ENCODE peak calls at places on chromosomes 16 and 17, in ten cellular contexts. L is GM12865, Y is astrocyte of the spinal cord, H is mammary epithelial cell, O is fibroblast of villous mesenchyme, N is psoas muscle, Q is A549, C is AG10803, S is cardiac fibroblast, B is heart right ventricle. P is an unnamed sample.

GRCh38 chr17:27856676-27857429 is 36.3 kb downstream of the LYRM9 start:
- DNase-seq in L (no peak), Y (no peak), H (no peak), O (no peak), N (no peak), Q (no peak), C (no peak), S (no peak), B (no peak), P (no peak)

GRCh38 chr16:27847030-27847550 is 216.4 kb downstream of the GSG1L start:
- DNase-seq in L (no peak), Y (peak; percentile 30), H (peak; percentile 37), O (peak; percentile 24), N (no peak), Q (no peak), C (peak; percentile 17), S (no peak), B (no peak), P (no peak)

GRCh38 chr16:21645261-21645721 is 7.1 kb downstream of the IGSF6 start:
- DNase-seq in L (peak; percentile 77), Y (peak; percentile 38), H (no peak), O (peak; percentile 80), N (no peak), Q (no peak), C (peak; percentile 25), S (peak; percentile 59), B (no peak), P (peak; percentile 55)

GRCh38 chr16:1048442-1049112 is 24.0 kb upstream of the SSTR5 start:
- DNase-seq in L (no peak), Y (no peak), H (no peak), O (peak; percentile 24), N (peak; percentile 88), Q (peak; percentile 68), C (peak; percentile 21), S (peak; percentile 55), B (peak; percentile 80), P (no peak)

GRCh38 chr16:87464691-87465300 is 28.0 kb downstream of the ZCCHC14 start:
- DNase-seq in L (peak; percentile 17), Y (peak; percentile 91), H (no peak), O (peak; percentile 99), N (peak; percentile 77), Q (no peak), C (peak; percentile 91), S (peak; percentile 92), B (peak; percentile 60), P (peak; percentile 95)

GRCh38 chr17:64146418-64147109 is 16.6 kb upstream of the ERN1 start:
- DNase-seq in L (peak; percentile 71), Y (peak; percentile 71), H (peak; percentile 80), O (peak; percentile 75), N (peak; percentile 85), Q (peak; percentile 66), C (peak; percentile 74), S (peak; percentile 73), B (peak; percentile 60), P (peak; percentile 80)

GRCh38 chr16:88072571-88073001 is 121.4 kb downstream of the BANP start:
- DNase-seq in L (no peak), Y (no peak), H (no peak), O (no peak), N (peak; percentile 32), Q (no peak), C (no peak), S (no peak), B (no peak), P (no peak)

GRCh38 chr17:61398721-61399130 is 917 bp upstream of the TBX2 start:
- DNase-seq in L (no peak), Y (no peak), H (no peak), O (no peak), N (no peak), Q (no peak), C (no peak), S (peak; percentile 44), B (no peak), P (no peak)

GRCh38 chr17:51118330-51119195 is 2.1 kb downstream of the SPAG9 start:
- DNase-seq in L (peak; percentile 17), Y (no peak), H (no peak), O (no peak), N (peak; percentile 82), Q (peak; percentile 45), C (no peak), S (no peak), B (no peak), P (no peak)

GRCh38 chr16:67663151-67663876 is 2.6 kb downstream of the PARD6A start:
- DNase-seq in L (no peak), Y (no peak), H (no peak), O (no peak), N (peak; percentile 58), Q (peak; percentile 31), C (no peak), S (no peak), B (peak; percentile 18), P (no peak)

GRCh38 chr16:6827272-6827671 is 505.4 kb upstream of the RBFOX1 start:
- DNase-seq in L (no peak), Y (no peak), H (no peak), O (no peak), N (no peak), Q (no peak), C (no peak), S (no peak), B (no peak), P (no peak)

GRCh38 chr17:36183811-36184765 is 7.7 kb upstream of the TBC1D3B start:
- DNase-seq in L (no peak), Y (no peak), H (no peak), O (no peak), N (no peak), Q (no peak), C (no peak), S (no peak), B (no peak), P (no peak)

GRCh38 chr17:1905190-1905919 is 75.5 kb downstream of the RPA1 start:
- DNase-seq in L (no peak), Y (no peak), H (no peak), O (no peak), N (no peak), Q (no peak), C (no peak), S (no peak), B (no peak), P (no peak)

GRCh38 chr16:17470002-17470870 is 524 bp downstream of the XYLT1 start:
- DNase-seq in L (no peak), Y (no peak), H (peak; percentile 4), O (no peak), N (peak; percentile 62), Q (no peak), C (no peak), S (peak; percentile 2), B (no peak), P (peak; percentile 60)
- H3K4me3 ChIP-seq in L (peak overlapping the region; percentile 67), Y (peak overlapping the region; percentile 78), H (peak overlapping the region; percentile 65), O (peak overlapping the region; percentile 71), N (peak overlapping the region; percentile 67), Q (peak overlapping the region; percentile 62), C (peak overlapping the region; percentile 86), S (peak overlapping the region; percentile 53), B (peak overlapping the region; percentile 60), P (peak overlapping the region; percentile 69)

DNA sequence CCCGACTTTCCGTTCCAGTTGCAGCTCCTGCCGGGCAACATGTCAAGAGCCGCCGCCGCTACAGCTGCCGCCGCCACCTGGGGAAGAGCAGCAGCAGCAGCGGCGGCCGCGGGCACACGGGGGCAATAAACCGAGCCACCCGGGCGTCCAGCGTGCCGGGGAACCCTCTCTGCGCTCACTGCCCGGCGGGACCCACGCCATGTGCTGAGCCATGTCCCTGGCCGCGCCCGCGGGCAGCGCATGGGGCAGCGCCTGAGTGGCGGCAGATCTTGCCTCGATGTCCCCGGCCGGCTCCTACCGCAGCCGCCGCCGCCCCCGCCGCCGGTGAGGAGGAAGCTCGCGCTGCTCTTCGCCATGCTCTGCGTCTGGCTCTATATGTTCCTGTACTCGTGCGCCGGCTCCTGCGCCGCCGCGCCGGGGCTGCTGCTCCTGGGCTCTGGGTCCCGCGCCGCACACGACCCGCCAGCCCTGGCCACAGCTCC is 439 bp downstream of the HS3ST3B1 start:
- DNase-seq in L (no peak), Y (peak; percentile 35), H (no peak), O (no peak), N (no peak), Q (no peak), C (no peak), S (no peak), B (no peak), P (no peak)
- TF ChIP-seq CTCF in L (no peak), Y (no peak), H (no peak), O (peak; percentile 15), N (no peak), Q (peak; percentile 15), C (no peak), S (no peak), B (no peak), P (no peak)

GRCh38 chr17:6184508-6184907 is 114.3 kb downstream of the WSCD1 start:
- DNase-seq in L (no peak), Y (no peak), H (no peak), O (no peak), N (no peak), Q (no peak), C (no peak), S (no peak), B (no peak), P (no peak)

GRCh38 chr17:6191405-6192095 is 121.4 kb downstream of the WSCD1 start:
- DNase-seq in L (no peak), Y (no peak), H (no peak), O (no peak), N (no peak), Q (no peak), C (no peak), S (no peak), B (no peak), P (no peak)

GRCh38 chr17:6186998-6187397 is 116.8 kb downstream of the WSCD1 start:
- DNase-seq in L (no peak), Y (no peak), H (peak; percentile 12), O (no peak), N (no peak), Q (no peak), C (no peak), S (no peak), B (no peak), P (no peak)

DNA sequence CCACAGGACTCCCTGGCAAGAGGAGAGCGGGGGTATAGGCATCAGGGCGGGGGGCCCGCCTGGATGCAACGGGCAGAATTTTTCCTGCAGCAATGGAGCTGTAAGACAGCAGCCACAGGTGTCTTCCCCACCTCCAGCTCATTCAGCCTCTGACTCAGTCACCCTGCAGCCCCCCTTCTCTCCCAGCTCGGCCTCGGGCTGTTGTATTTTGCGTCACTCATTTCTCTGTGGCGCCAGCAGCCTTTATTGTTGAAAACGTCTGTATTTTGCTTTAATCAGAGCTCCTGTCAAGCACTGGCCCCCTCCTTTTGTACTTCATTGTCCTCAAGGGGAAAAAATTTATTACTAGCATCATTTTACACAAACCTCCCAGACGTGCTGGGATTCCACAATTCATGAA is 117.7 kb downstream of the WSCD1 start:
- DNase-seq in L (no peak), Y (peak; percentile 29), H (peak; percentile 29), O (no peak), N (no peak), Q (peak; percentile 25), C (no peak), S (no peak), B (no peak), P (no peak)
- H3K4me3 ChIP-seq in L (no peak overlapping the region), Y (no peak overlapping the region), H (no peak overlapping the region), O (no peak overlapping the region), N (no peak overlapping the region), Q (no peak overlapping the region), C (no peak overlapping the region), S (no peak overlapping the region), B (no peak overlapping the region), P (no peak overlapping the region)

DNA sequence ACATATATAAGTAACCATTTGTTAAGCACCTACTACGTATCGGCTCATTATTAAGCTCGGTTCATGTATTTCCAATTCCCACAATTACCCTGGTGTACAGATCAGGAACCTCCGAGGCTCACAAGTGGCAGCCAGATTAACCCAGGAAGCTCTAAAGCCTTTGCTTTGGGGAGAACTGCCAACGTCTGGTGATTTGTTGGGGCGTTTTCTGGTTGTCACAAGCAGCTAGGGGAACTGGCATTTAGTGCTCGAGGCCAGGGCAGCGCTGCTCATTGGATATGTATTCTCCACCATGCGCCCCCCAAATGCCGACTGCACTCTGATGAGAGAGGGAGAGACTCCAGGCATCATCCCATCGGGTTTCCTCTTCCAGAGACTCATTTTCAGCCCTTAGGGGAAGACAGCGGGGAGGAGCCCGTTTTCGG is 541 bp downstream of the ZNF18 start:
- DNase-seq in L (peak; percentile 76), Y (no peak), H (peak; percentile 54), O (peak; percentile 43), N (no peak), Q (peak; percentile 58), C (peak; percentile 43), S (peak; percentile 50), B (no peak), P (peak; percentile 73)
- TF ChIP-seq CTCF in L (no peak), Y (no peak), H (no peak), O (peak; percentile 16), N (peak; percentile 8), Q (no peak), C (peak; percentile 19), S (peak; percentile 24), B (no peak), P (no peak)